ENCODE peak calls at places on chromosomes 2 and 18, in eight cellular contexts. Q is A549; L is Caki2; O is GM23248; A is activated naive CD4-positive, alpha-beta T cell; Z is psoas muscle; G is HCEC 1CT; T is choroid plexus epithelial cell. Y is an unnamed sample.

GRCh38 chr2:6917071-6917760 is at the start of gene RNF144A:
- DNase-seq in Z (peak), L (peak), Q (peak), O (peak), A (peak), G (no peak), T (peak), Y (peak)

GRCh38 chr2:237691908-237692600 is 64.7 kb downstream of the LRRFIP1 start:
- DNase-seq in Z (peak), Q (peak), A (peak), G (peak), L (peak), O (peak), T (peak), Y (peak)

GRCh38 chr2:248724-249123 is 15.1 kb downstream of the SH3YL1 start:
- DNase-seq in T (no peak), O (no peak), G (no peak), A (no peak), Q (no peak), Z (no peak), L (no peak), Y (no peak)

GRCh38 chr2:42117923-42118758 is 51.0 kb upstream of the EML4 start:
- DNase-seq in O (peak), T (peak), Q (peak), G (peak), L (peak), Z (no peak), A (no peak), Y (peak)

GRCh38 chr2:112867701-112868631 is 31.4 kb upstream of the IL1B start:
- DNase-seq in O (peak), Q (no peak), T (no peak), G (no peak), Z (no peak), L (no peak), A (no peak), Y (no peak)

GRCh38 chr2:97645112-97645699 is 656 bp upstream of the COX5B start:
- DNase-seq in Z (peak), G (no peak), O (peak), Q (no peak), L (no peak), A (no peak), T (peak), Y (peak)

GRCh38 chr2:40554665-40555294 is 102.9 kb upstream of the SLC8A1 start:
- DNase-seq in G (peak), T (peak), Z (peak), L (peak), O (peak), Q (peak), A (no peak), Y (peak)

GRCh38 chr18:59696311-59697235 is 650 bp downstream of the CCBE1 start:
- DNase-seq in Z (peak), G (peak), Q (peak), L (no peak), O (peak), T (peak), A (no peak), Y (no peak)

GRCh38 chr2:129056309-129056958 is 737.8 kb upstream of the HS6ST1 start:
- DNase-seq in T (no peak), O (no peak), Z (no peak), G (no peak), Q (no peak), L (no peak), A (no peak), Y (no peak)

GRCh38 chr2:11681722-11682589 is 12.0 kb upstream of the NTSR2 start:
- DNase-seq in Q (peak), G (no peak), T (peak), Z (peak), L (no peak), O (peak), A (no peak), Y (no peak)

GRCh38 chr2:215413974-215414373 is 21.9 kb downstream of the FN1 start:
- DNase-seq in T (no peak), O (no peak), L (no peak), A (no peak), Q (no peak), G (no peak), Z (no peak), Y (no peak)

GRCh38 chr2:182066439-182067061 is 80.9 kb downstream of the PPP1R1C start:
- DNase-seq in Q (no peak), T (peak), G (peak), Z (no peak), A (no peak), O (peak), L (no peak), Y (no peak)

GRCh38 chr2:153864022-153864421 is 7.7 kb upstream of the GALNT13 start:
- DNase-seq in O (no peak), T (no peak), G (no peak), L (no peak), A (no peak), Q (no peak), Z (no peak), Y (no peak)

GRCh38 chr2:165635532-165635931 is 158.5 kb downstream of the GALNT3 start:
- DNase-seq in T (no peak), G (no peak), Q (no peak), Z (no peak), A (no peak), L (no peak), O (no peak), Y (no peak)

Y was measured in kidney glomerular epithelial cell.